ENCODE peak calls at places on chromosome 19, in eight cellular contexts. T is activated T-cell treated with anti-CD3 and anti-CD28 coated beads, Interleukin-2, amount 50 U/mL, for 72 hours; C is activated CD8-positive, alpha-beta memory T cell treated with anti-CD3 and anti-CD28 coated beads for 4 hours; W is stimulated activated CD8-positive, alpha-beta memory T cell treated with anti-CD3 and anti-CD28 coated beads, Interleukin-15, amount 100 ng/mL, for 4 hours; N is PC-3; L is central memory CD4-positive, alpha-beta T cell; V is stimulated activated CD4-positive, alpha-beta T cell treated with anti-CD3 and anti-CD28 coated beads, Interleukin-2, amount 100 ng/mL, for 24 hours; M is Kasumi-1. D is an unnamed sample.

GRCh38 chr19:3336680-3337523 is 29.5 kb upstream of the NFIC start:
- DNase-seq in L (no peak), M (no peak), N (no peak), V (no peak), W (no peak), C (no peak), T (no peak), D (no peak)

GRCh38 chr19:40933025-40933424 is 51.0 kb upstream of the CYP2A7 start:
- DNase-seq in V (no peak), M (no peak), T (no peak), C (no peak), L (no peak), N (peak), W (no peak), D (no peak)

GRCh38 chr19:47623921-47624391 is 15.0 kb downstream of the BICRA start:
- DNase-seq in W (no peak), T (no peak), C (no peak), M (no peak), L (no peak), V (no peak), N (no peak), D (no peak)

GRCh38 chr19:7326105-7326877 is 22.4 kb upstream of the ARHGEF18 start:
- DNase-seq in L (peak), C (no peak), T (peak), M (peak), V (peak), N (peak), W (no peak), D (no peak)

GRCh38 chr19:5926641-5927438 is 12.8 kb downstream of the CAPS start:
- DNase-seq in L (no peak), N (no peak), W (no peak), V (no peak), T (no peak), M (no peak), C (no peak), D (no peak)

GRCh38 chr19:2494084-2494446 is 18.1 kb downstream of the GADD45B start:
- DNase-seq in L (no peak), V (no peak), N (peak), W (no peak), C (no peak), M (no peak), T (no peak), D (no peak)

GRCh38 chr19:39057615-39058014 is 25.3 kb upstream of the FBXO27 start:
- DNase-seq in L (no peak), W (no peak), V (no peak), C (no peak), M (no peak), T (no peak), N (no peak), D (no peak)

GRCh38 chr19:2758601-2759313 is 18.9 kb upstream of the SLC39A3 start:
- DNase-seq in N (no peak), L (no peak), W (no peak), V (no peak), C (no peak), M (no peak), T (no peak), D (no peak)

GRCh38 chr19:44988896-44989563 is 12.2 kb upstream of the RELB start:
- DNase-seq in N (peak), L (peak), V (peak), C (peak), M (peak), W (peak), T (peak), D (peak)

GRCh38 chr19:2723345-2723715 is 2.2 kb upstream of the DIRAS1 start:
- DNase-seq in M (no peak), W (no peak), N (no peak), V (no peak), L (no peak), C (no peak), T (no peak), D (no peak)

GRCh38 chr19:14000691-14001365 is 5.3 kb downstream of the RFX1 start:
- DNase-seq in C (no peak), L (no peak), N (no peak), V (no peak), W (no peak), T (no peak), M (no peak), D (no peak)

GRCh38 chr19:35261356-35262100 is 7.2 kb upstream of the USF2 start:
- DNase-seq in T (no peak), N (no peak), C (no peak), V (no peak), M (no peak), W (no peak), L (no peak), D (no peak)

GRCh38 chr19:5192568-5192967 is 148.0 kb downstream of the PTPRS start:
- DNase-seq in N (no peak), W (no peak), M (no peak), T (no peak), L (no peak), V (no peak), C (no peak), D (no peak)

GRCh38 chr19:38599722-38600121 is 18.0 kb downstream of the MAP4K1 start:
- DNase-seq in N (no peak), L (no peak), M (no peak), W (no peak), V (no peak), T (no peak), C (no peak), D (no peak)

GRCh38 chr19:37907735-37908066 is 693 bp downstream of the SIPA1L3 start:
- DNase-seq in T (no peak), V (no peak), C (no peak), L (no peak), N (no peak), W (no peak), M (peak), D (no peak)

GRCh38 chr19:32976223-32976805 is 4.3 kb downstream of the FAAP24 start:
- DNase-seq in T (peak), V (peak), N (peak), C (peak), W (peak), L (peak), M (peak), D (peak)

GRCh38 chr19:11204076-11204602 is 6.8 kb upstream of the KANK2 start:
- DNase-seq in W (no peak), V (no peak), L (no peak), C (no peak), T (no peak), N (no peak), M (no peak), D (no peak)

GRCh38 chr19:43777163-43777700 is 3.5 kb downstream of the KCNN4 start:
- DNase-seq in W (no peak), C (no peak), N (no peak), V (no peak), L (peak), T (no peak), M (peak), D (no peak)

GRCh38 chr19:47704024-47704423 is 9.2 kb upstream of the EHD2 start:
- DNase-seq in N (no peak), L (no peak), T (no peak), C (no peak), M (no peak), W (no peak), V (no peak), D (no peak)